ENCODE peak calls at places on chromosomes 11 and 22, in eight cellular contexts. X is suprapubic skin, N is transverse colon, L is H1, Q is stomach, V is HCT116, B is prostate gland, Z is sigmoid colon. J is an unnamed sample.

GRCh38 chr11:18372187-18372586 is 22.2 kb upstream of the LDHA start:
- DNase-seq in X (no peak), V (no peak), Z (no peak), L (no peak), Q (no peak), N (no peak), B (no peak), J (no peak)

GRCh38 chr11:83033367-83033766 is 38.3 kb downstream of the RAB30 start:
- DNase-seq in V (no peak), Z (no peak), L (no peak), Q (no peak), X (no peak), B (no peak), N (no peak), J (no peak)

GRCh38 chr11:9263840-9264380 is 1.2 kb downstream of the DENND5A start:
- DNase-seq in L (no peak), Z (no peak), Q (no peak), N (no peak), V (no peak), B (no peak), X (no peak), J (no peak)

GRCh38 chr22:25814685-25815084 is 72.7 kb downstream of the MYO18B start:
- DNase-seq in B (no peak), Z (no peak), L (no peak), Q (no peak), V (no peak), X (no peak), N (no peak), J (no peak)

GRCh38 chr11:33861911-33862310 is 30.0 kb downstream of the LMO2 start:
- DNase-seq in B (no peak), Q (no peak), X (no peak), L (no peak), Z (no peak), V (no peak), N (no peak), J (no peak)

GRCh38 chr22:41248758-41249157 is 8.0 kb upstream of the CHADL start:
- DNase-seq in V (no peak), L (no peak), N (no peak), X (no peak), B (no peak), Z (no peak), Q (no peak), J (no peak)

GRCh38 chr11:33700425-33701271 is at the start of gene C11orf91:
- DNase-seq in N (peak; percentile 98), Z (peak; percentile 97), X (peak; percentile 97), Q (peak; percentile 97), V (peak; percentile 76), L (peak; percentile 82), B (peak; percentile 93), J (peak; percentile 93)

GRCh38 chr11:119774180-119774763 is 45.3 kb upstream of the NECTIN1 start:
- DNase-seq in Z (no peak), L (no peak), N (no peak), X (no peak), Q (no peak), V (no peak), B (no peak), J (no peak)

GRCh38 chr11:107591446-107592236 is 694 bp downstream of the ELMOD1 start:
- DNase-seq in V (no peak), Q (no peak), Z (no peak), N (no peak), L (no peak), X (peak; percentile 57), B (no peak), J (no peak)

GRCh38 chr11:123719452-123719851 is 22.0 kb downstream of the ZNF202 start:
- DNase-seq in Q (no peak), Z (no peak), L (no peak), V (no peak), B (no peak), X (no peak), N (no peak), J (no peak)

GRCh38 chr22:23270212-23270733 is 90.0 kb downstream of the BCR start:
- DNase-seq in B (no peak), L (no peak), V (no peak), N (no peak), Z (no peak), X (no peak), Q (no peak), J (no peak)

GRCh38 chr11:1121343-1122331 is 36.1 kb upstream of the MUC5AC start:
- DNase-seq in X (peak; percentile 50), N (peak; percentile 6), V (no peak), Q (peak; percentile 24), Z (peak; percentile 59), B (no peak), L (no peak), J (no peak)
- H3K27me3 ChIP-seq in X (peaks cover 49% of the 10 kb centered on the region), N (peaks cover 24% of the 10 kb centered on the region), V (peaks cover 11% of the 10 kb centered on the region), Q (peaks cover 3% of the 10 kb centered on the region), Z (peaks cover 41% of the 10 kb centered on the region), B (no peaks in the 10 kb centered on the region), L (no peaks in the 10 kb centered on the region), J (no peaks in the 10 kb centered on the region)

GRCh38 chr11:65352783-65353182 is 1.8 kb upstream of the TIGD3 start:
- DNase-seq in X (no peak), Q (no peak), V (no peak), N (no peak), Z (no peak), L (no peak), B (no peak), J (no peak)

GRCh38 chr11:65354265-65355012 is at the start of gene TIGD3:
- DNase-seq in L (peak; percentile 85), Z (peak; percentile 99), Q (peak; percentile 98), B (peak; percentile 98), N (peak; percentile 99), V (peak; percentile 81), X (peak; percentile 98), J (peak; percentile 97)

GRCh38 chr11:65353376-65353775 is 1.2 kb upstream of the TIGD3 start:
- DNase-seq in Q (no peak), B (no peak), Z (no peak), V (no peak), L (no peak), X (no peak), N (no peak), J (no peak)

GRCh38 chr11:65355013-65355775 is 643 bp downstream of the TIGD3 start:
- DNase-seq in V (no peak), N (peak; percentile 58), Q (no peak), L (no peak), X (peak; percentile 71), B (no peak), Z (peak; percentile 74), J (no peak)

GRCh38 chr11:65353900-65354264 is 669 bp upstream of the TIGD3 start:
- DNase-seq in N (no peak), V (no peak), X (no peak), B (no peak), L (no peak), Q (no peak), Z (no peak), J (no peak)
- TF ChIP-seq POLR2A in N (no peak), V (no peak), X (no peak), B (no peak), L (no peak), Q (no peak), Z (no peak), J (no peak)

GRCh38 chr11:74646215-74646614 is 53.8 kb downstream of the POLD3 start:
- DNase-seq in V (no peak), Q (no peak), Z (no peak), L (no peak), B (no peak), N (no peak), X (no peak), J (no peak)

GRCh38 chr11:74646964-74647363 is 54.6 kb downstream of the POLD3 start:
- DNase-seq in L (no peak), Z (no peak), B (no peak), X (no peak), V (no peak), Q (no peak), N (no peak), J (no peak)

GRCh38 chr11:74647831-74648230 is 55.4 kb downstream of the POLD3 start:
- DNase-seq in L (no peak), N (no peak), V (no peak), Q (no peak), X (no peak), Z (no peak), B (no peak), J (no peak)

GRCh38 chr11:74648894-74649293 is 56.5 kb downstream of the POLD3 start:
- DNase-seq in X (no peak), N (no peak), Z (no peak), Q (no peak), V (no peak), B (no peak), L (no peak), J (no peak)

DNA sequence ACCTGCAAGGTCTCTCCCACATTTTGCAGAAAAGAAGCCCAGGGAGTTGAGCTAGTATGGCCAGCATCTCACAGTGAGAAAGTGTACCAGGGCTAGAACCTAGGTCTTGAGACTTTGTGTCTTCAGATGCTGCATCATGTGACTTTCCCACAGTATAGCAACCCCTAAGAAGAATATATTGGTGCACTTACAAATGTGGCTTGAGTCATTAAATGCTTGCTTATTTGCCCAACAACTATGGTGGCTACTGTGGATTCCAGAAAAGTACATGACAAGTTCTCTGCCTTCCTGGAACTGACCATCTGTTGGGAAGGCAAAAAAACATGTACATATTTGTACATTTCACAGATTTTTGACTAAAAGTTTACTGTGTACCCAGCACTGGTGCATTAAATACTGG is 55.0 kb downstream of the POLD3 start:
- DNase-seq in N (no peak), B (no peak), X (no peak), Q (no peak), L (no peak), Z (no peak), V (no peak), J (no peak)
- TF ChIP-seq POLR2AphosphoS5 in N (no peak), B (no peak), X (no peak), Q (no peak), L (no peak), Z (no peak), V (no peak), J (no peak)

GRCh38 chr11:131771471-131771870 is 401.1 kb downstream of the NTM start:
- DNase-seq in L (no peak), N (no peak), B (no peak), Q (no peak), Z (no peak), X (no peak), V (no peak), J (no peak)

GRCh38 chr11:131767421-131767820 is 397.0 kb downstream of the NTM start:
- DNase-seq in B (no peak), X (no peak), L (no peak), N (no peak), Z (no peak), Q (no peak), V (no peak), J (no peak)

GRCh38 chr11:131766637-131767036 is 396.2 kb downstream of the NTM start:
- DNase-seq in V (no peak), L (no peak), Q (no peak), N (no peak), Z (no peak), B (no peak), X (no peak), J (no peak)

GRCh38 chr11:131773626-131774025 is 403.2 kb downstream of the NTM start:
- DNase-seq in N (no peak), L (no peak), Z (no peak), V (no peak), X (no peak), Q (no peak), B (no peak), J (no peak)

DNA sequence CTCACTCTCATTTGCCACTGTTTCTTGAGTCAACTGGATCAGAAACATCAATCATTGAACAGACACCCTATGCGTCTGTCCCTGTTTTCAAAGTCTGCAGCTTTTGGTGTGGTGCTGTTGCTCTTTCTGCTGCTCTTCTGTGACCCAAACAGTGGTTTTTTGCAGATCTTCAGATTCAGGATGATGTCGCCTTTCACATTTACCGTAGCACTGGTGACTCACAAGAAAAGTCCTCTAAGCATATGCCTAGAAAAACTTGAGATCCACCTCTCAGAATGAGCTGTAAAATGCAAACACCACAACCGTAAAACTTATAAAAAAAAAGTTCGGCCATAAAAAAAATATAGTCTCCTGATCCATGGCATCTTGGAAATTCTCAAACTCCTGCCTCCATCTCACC is 400.4 kb downstream of the NTM start:
- DNase-seq in V (no peak), Z (no peak), X (no peak), L (no peak), Q (no peak), B (no peak), N (no peak), J (no peak)
- H3K27me3 ChIP-seq in V (no peaks in the 10 kb centered on the region), Z (no peaks in the 10 kb centered on the region), X (no peaks in the 10 kb centered on the region), L (no peaks in the 10 kb centered on the region), Q (no peaks in the 10 kb centered on the region), B (no peaks in the 10 kb centered on the region), N (no peaks in the 10 kb centered on the region), J (no peaks in the 10 kb centered on the region)

J was measured in vagina.